ENCODE peak calls at places on chromosome 15, in five cellular contexts. T is astrocyte, Q is mucosa of descending colon, V is Caco-2, K is endothelial cell of umbilical vein. S is an unnamed sample.

GRCh38 chr15:42819781-42820180 is 82.9 kb upstream of the CDAN1 start:
- DNase-seq in T (no peak), V (no peak), Q (no peak), K (no peak), S (no peak)

GRCh38 chr15:58212909-58213526 is 74.8 kb downstream of the AQP9 start:
- DNase-seq in Q (no peak), T (no peak), K (peak), V (no peak), S (no peak)

GRCh38 chr15:51931016-51931415 is 40.6 kb downstream of the LEO1 start:
- DNase-seq in T (no peak), Q (no peak), K (no peak), V (no peak), S (no peak)

GRCh38 chr15:25901841-25902610 is 38.9 kb upstream of the ATP10A start:
- DNase-seq in Q (no peak), T (no peak), V (no peak), K (no peak), S (no peak)

GRCh38 chr15:56984681-56985515 is 66.5 kb downstream of the TCF12 start:
- DNase-seq in K (peak), T (peak), V (no peak), Q (no peak), S (no peak)

GRCh38 chr15:60699845-60700244 is 220.9 kb upstream of the ICE2 start:
- DNase-seq in K (no peak), T (no peak), Q (no peak), V (no peak), S (no peak)

GRCh38 chr15:99084965-99085364 is 19.9 kb upstream of the SYNM start:
- DNase-seq in Q (no peak), T (no peak), V (no peak), K (no peak), S (no peak)

GRCh38 chr15:51229907-51230328 is 108.5 kb downstream of the CYP19A1 start:
- DNase-seq in Q (no peak), K (peak), T (peak), V (no peak), S (no peak)

GRCh38 chr15:29677871-29678431 is 144.3 kb downstream of the TJP1 start:
- DNase-seq in V (no peak), T (no peak), K (no peak), Q (peak), S (peak)

GRCh38 chr15:38867556-38867955 is 302.9 kb upstream of the RASGRP1 start:
- DNase-seq in V (no peak), Q (no peak), K (no peak), T (no peak), S (no peak)

GRCh38 chr15:38888701-38889154 is 324.1 kb upstream of the RASGRP1 start:
- DNase-seq in T (no peak), V (no peak), Q (no peak), K (no peak), S (peak)

GRCh38 chr15:68187559-68187958 is 17.6 kb downstream of the CALML4 start:
- DNase-seq in K (peak), T (peak), V (no peak), Q (no peak), S (peak)

GRCh38 chr15:68795298-68795848 is 25.3 kb downstream of the ANP32A start:
- DNase-seq in K (peak), V (no peak), Q (peak), T (peak), S (peak)

GRCh38 chr15:60669351-60669750 is 190.4 kb upstream of the ICE2 start:
- DNase-seq in T (no peak), V (no peak), Q (no peak), K (no peak), S (no peak)

GRCh38 chr15:75696303-75696657 is 16.4 kb downstream of the CSPG4 start:
- DNase-seq in T (no peak), V (no peak), Q (no peak), K (no peak), S (no peak)

GRCh38 chr15:27820722-27821121 is 278.4 kb downstream of the OCA2 start:
- DNase-seq in Q (no peak), T (no peak), K (no peak), V (no peak), S (no peak)

GRCh38 chr15:37104413-37105392 is 4.4 kb upstream of the MEIS2 start:
- DNase-seq in Q (no peak), K (no peak), T (no peak), V (no peak), S (no peak)

GRCh38 chr15:41894791-41895463 is 1.1 kb upstream of the SPTBN5 start:
- DNase-seq in T (peak), V (no peak), Q (peak), K (peak), S (peak)

GRCh38 chr15:57541805-57542504 is 49.7 kb upstream of the MYZAP start:
- DNase-seq in Q (no peak), V (peak), T (peak), K (peak), S (peak)

GRCh38 chr15:38243278-38243677 is 9.4 kb upstream of the SPRED1 start:
- DNase-seq in T (no peak), V (no peak), Q (no peak), K (no peak), S (no peak)

GRCh38 chr15:75713338-75713895 is 769 bp upstream of the CSPG4 start:
- DNase-seq in K (no peak), V (no peak), Q (no peak), T (no peak), S (no peak)

GRCh38 chr15:79025201-79025600 is 65.4 kb downstream of the RASGRF1 start:
- DNase-seq in T (no peak), Q (no peak), K (no peak), V (no peak), S (no peak)

GRCh38 chr15:28943146-28943545 is 57.4 kb downstream of the APBA2 start:
- DNase-seq in K (no peak), T (no peak), Q (no peak), V (no peak), S (no peak)

GRCh38 chr15:57109005-57109404 is 190.6 kb downstream of the TCF12 start:
- DNase-seq in K (no peak), Q (no peak), T (no peak), V (no peak), S (no peak)

GRCh38 chr15:70802629-70803028 is 39.3 kb upstream of the UACA start:
- DNase-seq in Q (no peak), V (no peak), K (peak), T (peak), S (no peak)

GRCh38 chr15:99931703-99932603 is 198.7 kb upstream of the LYSMD4 start:
- DNase-seq in Q (no peak), V (no peak), T (peak), K (no peak), S (no peak)

GRCh38 chr15:57384816-57385215 is 8.5 kb downstream of the CGNL1 start:
- DNase-seq in T (peak), K (peak), V (no peak), Q (no peak), S (no peak)

GRCh38 chr15:69161878-69162213 is 1.4 kb downstream of the GLCE start:
- DNase-seq in T (no peak), K (peak), V (no peak), Q (no peak), S (no peak)

GRCh38 chr15:75363786-75364185 is 4.6 kb downstream of the MAN2C1 start:
- DNase-seq in Q (no peak), V (no peak), T (no peak), K (no peak), S (no peak)

GRCh38 chr15:73361331-73361730 is 7.4 kb downstream of the HCN4 start:
- DNase-seq in K (no peak), T (no peak), V (no peak), Q (no peak), S (no peak)

GRCh38 chr15:71125831-71126453 is 10.7 kb downstream of the THSD4 start:
- DNase-seq in Q (no peak), V (no peak), K (no peak), T (no peak), S (no peak)

GRCh38 chr15:93859176-93859575 is 372.2 kb upstream of the MCTP2 start:
- DNase-seq in Q (no peak), K (no peak), V (no peak), T (no peak), S (no peak)

GRCh38 chr15:56969265-56969895 is 50.9 kb downstream of the TCF12 start:
- DNase-seq in T (no peak), K (no peak), V (no peak), Q (no peak), S (no peak)

GRCh38 chr15:100215031-100215842 is 126.5 kb downstream of the ADAMTS17 start:
- DNase-seq in K (no peak), T (no peak), Q (no peak), V (no peak), S (no peak)

GRCh38 chr15:89406218-89406716 is 71.6 kb upstream of the POLG start:
- DNase-seq in Q (no peak), V (no peak), T (no peak), K (no peak), S (no peak)

GRCh38 chr15:89408512-89409183 is 74.0 kb upstream of the POLG start:
- DNase-seq in V (no peak), K (peak), T (no peak), Q (no peak), S (no peak)

GRCh38 chr15:89404023-89404422 is 69.4 kb upstream of the POLG start:
- DNase-seq in V (no peak), T (no peak), Q (no peak), K (no peak), S (no peak)

GRCh38 chr15:89409184-89409992 is 74.8 kb upstream of the POLG start:
- DNase-seq in Q (no peak), V (no peak), K (no peak), T (no peak), S (no peak)

GRCh38 chr15:89406756-89407650 is 72.4 kb upstream of the POLG start:
- DNase-seq in V (no peak), T (no peak), Q (no peak), K (no peak), S (no peak)
- H3K4me3 ChIP-seq in V (no peak), T (no peak), Q (no peak), K (no peak), S (no peak)

GRCh38 chr15:84734794-84735479 is 13.5 kb upstream of the ZNF592 start:
- DNase-seq in Q (peak), T (peak), K (no peak), V (peak), S (peak)
- H3K4me3 ChIP-seq in Q (no peak), T (peak), K (no peak), V (no peak), S (no peak)

DNA sequence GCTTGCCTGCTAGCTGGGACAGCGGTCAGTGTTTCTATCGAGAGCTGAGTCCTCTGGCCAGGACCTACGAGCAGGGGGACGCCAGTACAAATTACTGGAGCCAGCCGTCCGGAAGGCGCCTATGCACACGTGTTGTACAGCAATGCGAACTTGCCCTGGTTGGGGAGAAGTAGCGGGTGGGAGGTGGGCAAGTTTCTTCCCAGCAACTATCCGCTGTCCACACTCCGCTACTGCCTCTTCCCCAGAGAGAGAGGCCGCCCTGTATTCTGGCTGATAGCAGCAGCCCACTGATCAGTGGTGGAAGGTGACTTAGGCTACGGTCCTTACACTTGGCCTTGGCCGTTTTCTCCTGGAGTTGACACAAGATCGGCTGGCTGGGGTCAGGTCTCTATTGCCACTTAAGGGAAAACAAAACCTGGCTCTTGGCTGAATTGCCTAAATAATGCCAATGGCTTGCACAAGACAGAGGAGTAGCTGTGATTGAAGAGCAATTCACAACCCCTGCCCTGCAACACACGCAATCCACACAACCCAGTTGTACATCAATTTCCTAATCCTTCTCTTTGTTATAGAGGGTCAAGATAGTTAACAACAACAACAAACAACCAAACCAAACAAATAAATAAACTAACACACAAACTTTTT is 12.8 kb upstream of the SHC4 start:
- DNase-seq in K (no peak), Q (no peak), T (no peak), V (no peak), S (no peak)
- H3K4me3 ChIP-seq in K (no peak), Q (no peak), T (peak), V (peak), S (no peak)

DNA sequence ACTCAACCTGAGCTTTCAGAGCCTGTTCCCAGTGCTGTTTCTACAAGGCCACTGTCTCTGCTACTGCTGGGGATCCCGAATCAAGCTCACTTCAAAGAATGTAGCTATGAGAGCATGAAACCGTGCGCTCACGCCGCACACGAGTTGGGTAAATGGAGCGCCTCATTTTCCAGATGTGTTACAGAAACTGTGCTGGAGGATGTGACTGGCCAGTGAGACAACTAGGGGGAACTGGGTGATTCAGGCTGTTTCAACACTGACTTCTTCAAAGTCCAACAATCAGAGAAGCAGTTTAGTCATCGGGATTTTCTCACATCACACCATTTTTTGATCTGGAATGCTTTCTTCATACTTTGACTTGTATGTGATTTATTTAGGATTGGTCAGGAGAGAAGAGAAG is 3.5 kb downstream of the ZNF710 start:
- DNase-seq in V (no peak), Q (no peak), T (peak), K (peak), S (peak)
- H3K4me3 ChIP-seq in V (no peak), Q (no peak), T (peak), K (no peak), S (no peak)

GRCh38 chr15:90988249-90988648 is 6.1 kb downstream of the PRC1 start:
- DNase-seq in Q (no peak), T (no peak), V (no peak), K (peak), S (no peak)
- H3K4me3 ChIP-seq in Q (no peak), T (no peak), V (no peak), K (no peak), S (no peak)

GRCh38 chr15:88467073-88467934 is at the start of the genes MRPL46 and MRPS11:
- DNase-seq in V (peak), T (peak), Q (peak), K (peak), S (peak)

GRCh38 chr15:88463870-88464532 is 3.2 kb downstream of the MRPL46 start:
- DNase-seq in T (no peak), K (no peak), Q (no peak), V (no peak), S (no peak)

GRCh38 chr15:88469321-88469720 is 1.8 kb downstream of the MRPS11 start:
- DNase-seq in Q (no peak), T (no peak), K (no peak), V (no peak), S (no peak)

GRCh38 chr15:88467935-88468528 is 524 bp downstream of the MRPS11 start:
- DNase-seq in V (no peak), K (peak), T (no peak), Q (no peak), S (no peak)

GRCh38 chr15:88465633-88466219 is 1.5 kb downstream of the MRPL46 start:
- DNase-seq in V (no peak), K (peak), Q (no peak), T (peak), S (peak)
- H3K4me3 ChIP-seq in V (no peak), K (no peak), Q (no peak), T (peak), S (no peak)

GRCh38 chr15:34753236-34753894 is 1.4 kb downstream of the GJD2 start:
- DNase-seq in Q (no peak), V (no peak), K (peak), T (peak), S (peak)

GRCh38 chr15:34754674-34755418 is at the start of gene GJD2:
- DNase-seq in Q (no peak), K (no peak), T (no peak), V (no peak), S (peak)

GRCh38 chr15:34754171-34754580 is 622 bp downstream of the GJD2 start:
- DNase-seq in T (no peak), K (no peak), Q (no peak), V (no peak), S (no peak)

GRCh38 chr15:34757262-34757661 is 2.5 kb upstream of the GJD2 start:
- DNase-seq in T (no peak), Q (no peak), V (no peak), K (no peak), S (no peak)

GRCh38 chr15:34755419-34755773 is 598 bp upstream of the GJD2 start:
- DNase-seq in Q (no peak), V (no peak), T (no peak), K (no peak), S (no peak)
- H3K4me3 ChIP-seq in Q (no peak), V (no peak), T (no peak), K (no peak), S (no peak)

GRCh38 chr15:82613764-82614163 is 33.4 kb downstream of the CPEB1 start:
- DNase-seq in V (no peak), K (no peak), Q (no peak), T (no peak), S (no peak)

GRCh38 chr15:82611348-82611747 is 35.8 kb downstream of the CPEB1 start:
- DNase-seq in V (no peak), Q (no peak), T (no peak), K (no peak), S (no peak)
- H3K4me3 ChIP-seq in V (no peak), Q (no peak), T (no peak), K (no peak), S (no peak)

GRCh38 chr15:92664178-92664900 is 8.8 kb upstream of the FAM174B start:
- DNase-seq in T (no peak), Q (no peak), V (no peak), K (no peak), S (no peak)

GRCh38 chr15:92667291-92667904 is 11.8 kb upstream of the FAM174B start:
- DNase-seq in K (no peak), V (peak), T (no peak), Q (no peak), S (peak)

GRCh38 chr15:92663250-92663951 is 7.8 kb upstream of the FAM174B start:
- DNase-seq in T (no peak), Q (no peak), K (no peak), V (no peak), S (no peak)

GRCh38 chr15:92666780-92667179 is 11.2 kb upstream of the FAM174B start:
- DNase-seq in K (no peak), Q (no peak), T (no peak), V (no peak), S (peak)

GRCh38 chr15:92665100-92665555 is 9.6 kb upstream of the FAM174B start:
- DNase-seq in K (peak), Q (no peak), T (no peak), V (no peak), S (peak)
- H3K4me3 ChIP-seq in K (no peak), Q (no peak), T (no peak), V (no peak), S (no peak)

GRCh38 chr15:32029862-32030781 is at the start of gene CHRNA7:
- DNase-seq in Q (peak), T (peak), K (peak), V (peak), S (peak)
- H3K4me3 ChIP-seq in Q (no peak), T (peak), K (peak), V (peak), S (peak)